ENCODE peak calls at places on chromosome 6, in seven cellular contexts. W, B, Y, I, E, X and U are unnamed samples.

GRCh38 chr6:125102901-125103300 is 50.7 kb upstream of the TPD52L1 start:
- DNase-seq in W (peak), B (peak), Y (no peak), I (no peak), E (no peak), X (no peak), U (peak)

GRCh38 chr6:68673255-68673654 is 38.2 kb downstream of the ADGRB3 start:
- DNase-seq in W (no peak), B (no peak), Y (no peak), I (no peak), E (no peak), X (no peak), U (no peak)

GRCh38 chr6:135540207-135540877 is 42.8 kb upstream of the AHI1 start:
- DNase-seq in W (peak), B (no peak), Y (no peak), I (no peak), E (no peak), X (no peak), U (peak)

GRCh38 chr6:168201383-168201782 is 118.2 kb downstream of the DACT2 start:
- DNase-seq in W (no peak), B (no peak), Y (no peak), I (no peak), E (no peak), X (no peak), U (no peak)

GRCh38 chr6:143232849-143233248 is 172.2 kb downstream of the AIG1 start:
- DNase-seq in W (peak), B (no peak), Y (no peak), I (no peak), E (peak), X (peak), U (peak)

GRCh38 chr6:34151321-34152041 is 5.6 kb upstream of the GRM4 start:
- DNase-seq in W (no peak), B (no peak), Y (peak), I (peak), E (no peak), X (no peak), U (no peak)

GRCh38 chr6:44642870-44643522 is 255.5 kb downstream of the CDC5L start:
- DNase-seq in W (peak), B (no peak), Y (no peak), I (no peak), E (no peak), X (peak), U (no peak)

GRCh38 chr6:73560853-73561407 is 40.1 kb upstream of the EEF1A1 start:
- DNase-seq in W (no peak), B (no peak), Y (no peak), I (no peak), E (no peak), X (no peak), U (no peak)

GRCh38 chr6:125300992-125301434 is 754 bp downstream of the HDDC2 start:
- DNase-seq in W (peak), B (no peak), Y (no peak), I (no peak), E (no peak), X (peak), U (peak)

GRCh38 chr6:1792989-1793388 is 183.3 kb downstream of the FOXC1 start:
- DNase-seq in W (peak), B (no peak), Y (no peak), I (no peak), E (no peak), X (peak), U (no peak)

GRCh38 chr6:29627762-29628418 is 5.1 kb downstream of the GABBR1 start:
- DNase-seq in W (peak), B (peak), Y (peak), I (peak), E (peak), X (peak), U (peak)

DNA sequence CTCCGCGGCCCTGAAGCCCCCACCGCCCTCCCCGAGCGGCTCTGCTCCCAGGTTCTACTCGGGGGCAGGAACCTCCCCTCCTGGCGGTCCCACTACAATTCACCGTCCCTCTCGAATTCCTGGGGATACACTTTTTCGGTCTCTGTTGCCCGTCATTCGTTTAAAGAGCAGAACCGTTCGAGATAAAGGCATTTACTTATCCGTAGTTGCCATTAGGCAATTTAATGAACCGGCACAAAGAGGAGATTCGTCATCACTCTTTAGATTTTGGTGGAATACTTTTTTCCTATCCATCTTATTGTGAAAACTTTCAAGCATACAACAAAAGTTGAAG is 1.1 kb upstream of the CD24 start:
- DNase-seq in W (no peak), B (no peak), Y (no peak), I (no peak), E (no peak), X (peak), U (no peak)
- TF ChIP-seq CTCF in W (no peak), B (no peak), Y (no peak), I (no peak), E (no peak), X (no peak), U (no peak)

GRCh38 chr6:156166093-156166492 is 611.1 kb upstream of the ARID1B start:
- DNase-seq in W (no peak), B (no peak), Y (no peak), I (no peak), E (no peak), X (no peak), U (no peak)
- H3K4me3 ChIP-seq in W (no peak), B (no peak), Y (no peak), I (no peak), E (no peak), X (no peak), U (no peak)

GRCh38 chr6:53103993-53104675 is 38.9 kb downstream of the FBXO9 start:
- DNase-seq in W (peak), B (no peak), Y (no peak), I (no peak), E (no peak), X (peak), U (no peak)
- TF ChIP-seq CTCF in W (no peak), B (no peak), Y (no peak), I (no peak), E (no peak), X (peak), U (no peak)

GRCh38 chr6:7261030-7261841 is 51.8 kb downstream of the SSR1 start:
- DNase-seq in W (peak), B (peak), Y (peak), I (peak), E (peak), X (peak), U (peak)

GRCh38 chr6:7264041-7264440 is 49.0 kb downstream of the SSR1 start:
- DNase-seq in W (no peak), B (no peak), Y (no peak), I (no peak), E (no peak), X (no peak), U (no peak)

GRCh38 chr6:7262746-7263335 is 50.2 kb downstream of the SSR1 start:
- DNase-seq in W (no peak), B (no peak), Y (no peak), I (no peak), E (no peak), X (no peak), U (no peak)

GRCh38 chr6:7260291-7261029 is 52.5 kb downstream of the SSR1 start:
- DNase-seq in W (no peak), B (no peak), Y (no peak), I (no peak), E (no peak), X (peak), U (no peak)

DNA sequence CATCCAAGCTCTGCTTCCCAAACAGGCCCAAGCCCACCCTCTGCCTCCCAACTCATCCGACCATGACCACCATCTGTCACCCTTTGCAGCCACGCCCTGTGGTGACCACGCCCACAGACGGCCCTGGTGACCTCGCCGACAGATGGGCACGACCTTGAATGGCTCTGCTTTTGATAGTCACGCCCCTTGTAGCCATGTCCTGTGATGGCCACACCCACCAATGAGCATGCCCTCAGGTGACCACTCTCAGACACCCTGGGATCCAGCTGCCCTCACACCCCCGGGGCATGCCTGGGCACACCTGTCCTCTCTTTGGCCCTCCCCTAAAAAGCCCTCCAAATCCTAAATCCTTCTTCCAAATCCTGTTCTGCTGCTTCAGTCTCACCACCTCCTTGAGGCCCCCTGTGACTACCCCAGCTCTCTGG is 51.0 kb downstream of the SSR1 start:
- DNase-seq in W (no peak), B (no peak), Y (peak), I (no peak), E (no peak), X (no peak), U (no peak)
- H3K4me3 ChIP-seq in W (peak), B (peak), Y (peak), I (peak), E (peak), X (no peak), U (peak)

DNA sequence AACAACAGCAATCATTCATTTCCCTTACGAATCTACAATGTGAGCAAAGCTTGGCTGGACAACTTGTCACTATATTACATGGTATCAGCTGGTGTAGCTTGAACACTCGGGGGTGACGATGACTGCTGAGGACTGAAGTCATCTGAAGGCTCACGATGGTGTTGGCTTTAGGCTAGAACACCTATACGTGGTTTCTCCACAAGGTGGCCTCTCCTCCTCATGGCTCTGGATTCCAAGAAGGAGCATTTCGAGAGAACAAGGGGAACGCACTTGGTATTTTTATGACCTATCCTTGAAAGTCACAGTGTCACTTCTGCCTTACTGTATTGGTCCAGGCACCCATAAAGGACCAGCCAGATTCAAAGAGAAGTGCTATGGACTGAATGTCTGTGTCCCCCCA is 37.5 kb upstream of the ADGRF1 start:
- DNase-seq in W (no peak), B (no peak), Y (no peak), I (no peak), E (no peak), X (peak), U (no peak)
- TF ChIP-seq CTCF in W (peak), B (peak), Y (no peak), I (no peak), E (no peak), X (peak), U (peak)

DNA sequence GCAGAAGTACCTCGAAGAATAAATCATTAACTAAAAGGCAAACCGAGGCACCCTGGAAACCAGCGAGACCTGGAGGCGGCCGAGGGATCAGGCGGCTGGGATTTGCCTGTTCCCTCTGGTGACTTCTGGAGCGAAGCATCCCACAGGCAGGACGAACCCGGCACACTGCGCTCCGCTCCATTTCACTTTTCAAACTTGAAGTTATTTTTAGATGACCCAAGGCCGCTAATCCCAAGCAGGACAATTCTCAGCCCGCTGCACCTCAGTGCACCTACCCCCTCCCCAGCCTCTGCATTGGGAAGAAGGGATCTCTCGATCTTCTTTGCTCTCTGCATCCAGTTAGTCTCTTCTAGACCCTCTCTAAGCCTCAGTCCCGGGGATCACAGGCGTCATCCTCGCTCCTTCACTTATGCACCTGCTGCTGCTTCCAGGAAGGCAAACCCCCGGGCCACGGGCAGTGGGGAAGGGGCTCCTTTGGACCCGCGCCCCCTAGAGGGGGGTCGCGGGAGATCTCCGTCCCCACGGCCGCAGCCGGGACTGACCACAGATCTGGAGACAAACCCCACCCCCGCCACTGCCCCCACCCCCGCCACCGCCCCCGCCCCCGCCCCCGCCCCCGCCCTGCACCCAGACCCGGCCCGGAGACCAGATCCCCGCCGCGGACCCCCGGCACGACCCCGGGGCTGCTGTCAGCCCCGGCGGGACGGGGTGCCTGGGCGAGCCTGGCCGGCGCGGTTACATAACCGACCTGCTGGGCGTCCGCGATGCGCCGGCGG is 636 bp downstream of the RCAN2 start:
- DNase-seq in W (no peak), B (no peak), Y (peak), I (no peak), E (no peak), X (no peak), U (no peak)
- H3K4me3 ChIP-seq in W (peak), B (peak), Y (peak), I (peak), E (peak), X (no peak), U (peak)

GRCh38 chr6:75800133-75800532 is 51.1 kb downstream of the MYO6 start:
- DNase-seq in W (no peak), B (no peak), Y (no peak), I (no peak), E (no peak), X (no peak), U (no peak)

GRCh38 chr6:75802366-75802765 is 53.3 kb downstream of the MYO6 start:
- DNase-seq in W (no peak), B (no peak), Y (no peak), I (no peak), E (no peak), X (no peak), U (no peak)

GRCh38 chr6:75794954-75795739 is 46.1 kb downstream of the MYO6 start:
- DNase-seq in W (no peak), B (no peak), Y (no peak), I (no peak), E (no peak), X (no peak), U (peak)

GRCh38 chr6:75796723-75797122 is 47.7 kb downstream of the MYO6 start:
- DNase-seq in W (no peak), B (no peak), Y (no peak), I (no peak), E (no peak), X (no peak), U (no peak)

GRCh38 chr6:75800708-75801505 is 51.9 kb downstream of the MYO6 start:
- DNase-seq in W (no peak), B (no peak), Y (no peak), I (no peak), E (no peak), X (no peak), U (no peak)
- TF ChIP-seq CTCF in W (no peak), B (no peak), Y (no peak), I (no peak), E (no peak), X (no peak), U (no peak)